ENCODE peak calls at places on chromosome 15, in seven cellular contexts. X is body of pancreas, R is spleen, K is cardiac muscle cell, D is psoas muscle, W is ovary, V is heart right ventricle. S is an unnamed sample. For H3K4me1, the result is how much of the 10 kb centered on the place peaks cover.

GRCh38 chr15:93900476-93901400 is 330.6 kb upstream of the MCTP2 start:
- DNase-seq in K (no peak), W (no peak), V (no peak), R (peak), X (no peak), D (no peak), S (no peak)

GRCh38 chr15:70569718-70570231 is 193.6 kb downstream of the UACA start:
- DNase-seq in K (no peak), V (no peak), W (no peak), R (no peak), D (no peak), X (no peak), S (no peak)

GRCh38 chr15:60589253-60589652 is 110.3 kb upstream of the ICE2 start:
- DNase-seq in X (no peak), R (no peak), V (no peak), D (no peak), W (no peak), K (no peak), S (no peak)

GRCh38 chr15:85168642-85169173 is 187.1 kb downstream of the PDE8A start:
- DNase-seq in R (no peak), V (no peak), K (peak), X (peak), D (no peak), W (no peak), S (no peak)

GRCh38 chr15:63389902-63390301 is 8.3 kb upstream of the CA12 start:
- DNase-seq in X (peak), K (no peak), D (no peak), W (peak), V (no peak), R (no peak), S (no peak)

GRCh38 chr15:99495430-99496301 is 70.1 kb upstream of the MEF2A start:
- DNase-seq in W (no peak), K (no peak), X (no peak), R (no peak), V (no peak), D (no peak), S (no peak)

GRCh38 chr15:26971303-26972018 is 480 bp downstream of the GABRG3 start:
- DNase-seq in R (no peak), W (no peak), K (peak), D (no peak), V (no peak), X (no peak), S (no peak)

GRCh38 chr15:89679221-89679620 is at the start of gene PLIN1:
- DNase-seq in K (no peak), X (no peak), R (no peak), W (no peak), D (no peak), V (no peak), S (no peak)

GRCh38 chr15:33587773-33588172 is 277.0 kb downstream of the RYR3 start:
- DNase-seq in V (no peak), D (no peak), W (peak), X (no peak), R (no peak), K (no peak), S (no peak)

GRCh38 chr15:52731004-52731403 is 51.8 kb upstream of the ATOSA start:
- DNase-seq in W (no peak), R (no peak), K (no peak), X (no peak), V (no peak), D (no peak), S (no peak)

GRCh38 chr15:59262316-59262715 is 55.7 kb downstream of the LDHAL6B start:
- DNase-seq in K (no peak), D (no peak), V (no peak), X (no peak), W (no peak), R (no peak), S (no peak)

GRCh38 chr15:85421116-85421925 is 40.9 kb downstream of the AKAP13 start:
- DNase-seq in K (peak), V (no peak), X (no peak), W (no peak), R (no peak), D (no peak), S (no peak)

GRCh38 chr15:55846108-55846707 is 103.3 kb upstream of the PRTG start:
- DNase-seq in X (peak), K (peak), W (peak), R (no peak), D (no peak), V (peak), S (no peak)

DNA sequence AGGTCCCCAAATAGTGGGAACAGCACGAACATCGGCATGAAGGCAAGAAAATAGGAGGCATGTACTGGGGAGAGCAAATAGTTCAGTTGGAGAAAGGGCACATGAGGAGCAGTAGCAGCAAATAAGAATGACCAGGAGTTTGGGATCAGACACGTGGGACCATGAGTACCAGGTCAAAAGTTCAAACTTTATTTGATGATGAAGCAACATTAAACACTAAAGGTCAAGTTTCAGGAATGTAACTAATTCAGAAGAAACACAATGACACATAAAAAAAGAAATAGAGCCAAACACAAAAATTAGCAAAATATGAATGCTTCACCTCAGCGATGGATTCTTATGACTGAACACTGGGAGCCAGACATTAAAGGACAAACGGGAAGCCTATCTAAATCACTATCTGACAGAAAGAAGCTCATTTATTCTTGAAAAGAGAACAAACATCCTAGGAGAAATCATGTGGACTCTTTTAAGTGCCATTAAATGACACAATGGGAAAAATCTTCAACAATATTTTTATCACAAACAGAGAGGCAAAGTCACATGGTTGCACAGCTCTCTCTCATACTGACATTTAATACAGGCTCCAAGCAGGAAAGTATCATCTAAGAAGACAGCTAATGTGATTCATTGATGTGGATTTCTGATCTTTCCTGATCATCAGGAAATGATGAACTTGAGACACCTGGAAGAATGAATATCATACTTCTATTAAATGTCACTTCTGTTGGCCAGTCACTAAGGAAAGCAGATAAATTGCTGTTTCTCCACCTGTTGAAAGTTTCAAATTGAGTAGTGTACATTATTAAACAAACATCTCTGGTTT is 216.9 kb upstream of the THBS1 start:
- DNase-seq in K (no peak), D (no peak), X (no peak), V (no peak), R (no peak), W (no peak), S (no peak)
- H3K4me1 ChIP-seq in K (under half), D (under half), X (under half), V (under half), R (under half), W (under half), S (under half)

GRCh38 chr15:42608767-42609488 is 33.5 kb downstream of the STARD9 start:
- DNase-seq in R (no peak), X (no peak), K (no peak), W (no peak), V (no peak), D (no peak), S (no peak)
- H3K4me3 ChIP-seq in R (no peak), X (no peak), K (no peak), W (no peak), V (no peak), D (no peak), S (no peak)

GRCh38 chr15:56988219-56988618 is 69.8 kb downstream of the TCF12 start:
- DNase-seq in K (no peak), X (no peak), R (no peak), V (no peak), D (no peak), W (no peak), S (no peak)
- H3K4me1 ChIP-seq in K (under half), X (under half), R (under half), V (under half), D (under half), W (under half), S (half or more)

DNA sequence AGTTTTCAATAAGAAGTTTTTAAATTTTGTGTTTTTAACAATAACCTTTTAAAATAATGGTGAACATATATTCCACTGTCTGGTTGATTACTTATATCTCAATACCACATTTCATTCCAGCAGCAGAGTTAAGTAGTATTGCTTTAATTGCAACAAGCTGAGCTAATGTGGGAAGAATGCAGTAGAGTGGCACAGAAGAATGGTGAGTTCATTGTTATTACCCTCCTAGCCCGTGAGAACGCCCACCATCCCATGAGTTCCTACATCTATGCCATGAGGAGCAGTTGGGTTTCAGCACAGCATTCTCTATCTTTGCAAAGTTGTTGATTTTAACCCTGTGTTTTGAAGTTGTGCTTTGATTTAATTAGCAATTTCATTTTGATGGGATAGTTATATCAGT is 17.8 kb upstream of the NR2E3 start:
- DNase-seq in D (no peak), V (no peak), X (no peak), R (no peak), K (no peak), W (no peak), S (no peak)
- H3K4me3 ChIP-seq in D (no peak), V (no peak), X (no peak), R (no peak), K (no peak), W (no peak), S (no peak)

GRCh38 chr15:95520922-95521321 is 809.6 kb upstream of the NR2F2 start:
- DNase-seq in D (no peak), V (no peak), R (no peak), K (no peak), W (no peak), X (no peak), S (no peak)
- H3K4me1 ChIP-seq in D (under half), V (under half), R (under half), K (under half), W (under half), X (under half), S (under half)

DNA sequence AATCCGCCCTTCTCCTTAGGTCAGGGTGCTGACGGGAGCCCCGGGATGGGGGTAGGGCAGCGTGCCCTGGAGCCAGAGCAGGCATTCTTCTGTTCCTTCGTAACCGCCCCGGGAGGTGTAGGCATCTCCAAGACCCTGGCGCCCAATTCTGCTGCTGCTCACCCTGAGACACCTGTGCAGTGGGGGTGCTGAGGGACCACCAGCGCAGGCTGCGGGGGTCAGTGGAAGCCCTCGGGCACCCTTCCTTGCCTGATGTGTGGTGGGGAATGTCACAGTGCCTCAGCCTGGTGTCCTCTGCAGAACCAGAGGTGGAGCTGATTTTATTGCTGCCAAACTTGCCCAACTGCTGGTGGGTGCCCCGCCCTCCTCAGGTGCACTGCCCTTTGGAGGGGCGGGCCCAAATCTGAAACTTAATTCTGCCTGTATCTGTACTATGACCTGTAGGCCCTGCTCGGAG is 7.3 kb downstream of the CSK start:
- DNase-seq in X (peak), W (no peak), V (no peak), K (no peak), D (no peak), R (peak), S (peak)
- H3K4me3 ChIP-seq in X (no peak), W (no peak), V (no peak), K (no peak), D (no peak), R (peak), S (no peak)

DNA sequence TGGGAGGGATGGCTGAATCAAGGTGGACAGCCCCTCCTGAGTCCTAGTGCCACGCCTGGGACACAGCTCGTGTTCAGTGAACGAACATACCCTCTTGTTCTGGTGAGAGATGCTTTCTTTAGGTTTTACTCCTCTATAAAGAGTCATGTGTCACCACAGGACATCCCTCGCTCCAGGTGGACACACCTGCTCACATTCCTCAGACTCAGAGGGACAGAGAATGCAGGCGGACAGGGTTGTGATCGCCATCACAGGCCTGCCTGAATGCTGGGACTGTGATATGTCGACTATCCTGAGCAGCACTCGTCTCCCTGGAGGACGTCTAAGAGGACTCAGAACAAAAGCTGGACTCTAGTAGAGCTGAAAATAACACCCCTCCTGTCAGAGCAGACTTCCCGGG is 96.4 kb upstream of the SNRPA1 start:
- DNase-seq in D (peak), X (no peak), V (no peak), R (no peak), W (no peak), K (no peak), S (no peak)
- H3K4me1 ChIP-seq in D (under half), X (under half), V (under half), R (under half), W (under half), K (under half), S (under half)

S was measured in sigmoid colon.